ENCODE peak calls at places on chromosome 21, in nine cellular contexts. One of them, this sample, is unnamed.

GRCh38 chr21:46189213-46189958 is 5.1 kb upstream of the SPATC1L start:
- DNase-seq in stimulated activated CD8-positive, alpha-beta memory T cell treated with anti-CD3 and anti-CD28 coated beads, Interleukin-2, amount 100 ng/mL, for 1 hour: no peak
- DNase-seq in RCC 7860: no peak
- DNase-seq in NCI-H1092 treated with DMSO at 0.1 percent for 48 hours: no peak
- DNase-seq in small intestine: no peak
- DNase-seq in stimulated activated CD4-positive, alpha-beta T cell treated with anti-CD3 and anti-CD28 coated beads, Interleukin-4, amount 100 ng/mL, for 48 hours: no peak
- DNase-seq in HAP-1: no peak
- DNase-seq in GM10248: no peak
- DNase-seq in NCI-H774: no peak
- DNase-seq in this sample: no peak

GRCh38 chr21:45990741-45991605 is 9.4 kb downstream of the COL6A1 start:
- DNase-seq in stimulated activated CD8-positive, alpha-beta memory T cell treated with anti-CD3 and anti-CD28 coated beads, Interleukin-2, amount 100 ng/mL, for 1 hour: no peak
- DNase-seq in RCC 7860: no peak
- DNase-seq in NCI-H1092 treated with DMSO at 0.1 percent for 48 hours: no peak
- DNase-seq in small intestine: no peak
- DNase-seq in stimulated activated CD4-positive, alpha-beta T cell treated with anti-CD3 and anti-CD28 coated beads, Interleukin-4, amount 100 ng/mL, for 48 hours: no peak
- DNase-seq in HAP-1: no peak
- DNase-seq in GM10248: no peak
- DNase-seq in NCI-H774: no peak
- DNase-seq in this sample: no peak

GRCh38 chr21:16811011-16811410 is 701.8 kb upstream of the CXADR start:
- DNase-seq in stimulated activated CD8-positive, alpha-beta memory T cell treated with anti-CD3 and anti-CD28 coated beads, Interleukin-2, amount 100 ng/mL, for 1 hour: no peak
- DNase-seq in RCC 7860: no peak
- DNase-seq in NCI-H1092 treated with DMSO at 0.1 percent for 48 hours: no peak
- DNase-seq in small intestine: no peak
- DNase-seq in stimulated activated CD4-positive, alpha-beta T cell treated with anti-CD3 and anti-CD28 coated beads, Interleukin-4, amount 100 ng/mL, for 48 hours: no peak
- DNase-seq in HAP-1: no peak
- DNase-seq in GM10248: no peak
- DNase-seq in NCI-H774: no peak
- DNase-seq in this sample: no peak

GRCh38 chr21:29477941-29478340 is 179.2 kb downstream of the BACH1 start:
- DNase-seq in stimulated activated CD8-positive, alpha-beta memory T cell treated with anti-CD3 and anti-CD28 coated beads, Interleukin-2, amount 100 ng/mL, for 1 hour: no peak
- DNase-seq in RCC 7860: peak; percentile 81
- DNase-seq in NCI-H1092 treated with DMSO at 0.1 percent for 48 hours: no peak
- DNase-seq in small intestine: no peak
- DNase-seq in stimulated activated CD4-positive, alpha-beta T cell treated with anti-CD3 and anti-CD28 coated beads, Interleukin-4, amount 100 ng/mL, for 48 hours: no peak
- DNase-seq in HAP-1: no peak
- DNase-seq in GM10248: no peak
- DNase-seq in NCI-H774: no peak
- DNase-seq in this sample: no peak

GRCh38 chr21:45355573-45355972 is 49.4 kb upstream of the COL18A1 start:
- DNase-seq in stimulated activated CD8-positive, alpha-beta memory T cell treated with anti-CD3 and anti-CD28 coated beads, Interleukin-2, amount 100 ng/mL, for 1 hour: no peak
- DNase-seq in RCC 7860: no peak
- DNase-seq in NCI-H1092 treated with DMSO at 0.1 percent for 48 hours: no peak
- DNase-seq in small intestine: no peak
- DNase-seq in stimulated activated CD4-positive, alpha-beta T cell treated with anti-CD3 and anti-CD28 coated beads, Interleukin-4, amount 100 ng/mL, for 48 hours: no peak
- DNase-seq in HAP-1: no peak
- DNase-seq in GM10248: no peak
- DNase-seq in NCI-H774: no peak
- DNase-seq in this sample: no peak

GRCh38 chr21:17613242-17613676 is 558 bp upstream of the BTG3 start:
- DNase-seq in stimulated activated CD8-positive, alpha-beta memory T cell treated with anti-CD3 and anti-CD28 coated beads, Interleukin-2, amount 100 ng/mL, for 1 hour: no peak
- DNase-seq in RCC 7860: no peak
- DNase-seq in NCI-H1092 treated with DMSO at 0.1 percent for 48 hours: peak; percentile 21
- DNase-seq in small intestine: peak; percentile 18
- DNase-seq in stimulated activated CD4-positive, alpha-beta T cell treated with anti-CD3 and anti-CD28 coated beads, Interleukin-4, amount 100 ng/mL, for 48 hours: peak; percentile 6
- DNase-seq in HAP-1: no peak
- DNase-seq in GM10248: peak; percentile 38
- DNase-seq in NCI-H774: no peak
- DNase-seq in this sample: no peak

GRCh38 chr21:42636535-42636914 is 16.9 kb upstream of the PDE9A start:
- DNase-seq in stimulated activated CD8-positive, alpha-beta memory T cell treated with anti-CD3 and anti-CD28 coated beads, Interleukin-2, amount 100 ng/mL, for 1 hour: no peak
- DNase-seq in RCC 7860: no peak
- DNase-seq in NCI-H1092 treated with DMSO at 0.1 percent for 48 hours: no peak
- DNase-seq in small intestine: no peak
- DNase-seq in stimulated activated CD4-positive, alpha-beta T cell treated with anti-CD3 and anti-CD28 coated beads, Interleukin-4, amount 100 ng/mL, for 48 hours: no peak
- DNase-seq in HAP-1: no peak
- DNase-seq in GM10248: no peak
- DNase-seq in NCI-H774: no peak
- DNase-seq in this sample: no peak

GRCh38 chr21:40516336-40516735 is 330.6 kb downstream of the DSCAM start:
- DNase-seq in stimulated activated CD8-positive, alpha-beta memory T cell treated with anti-CD3 and anti-CD28 coated beads, Interleukin-2, amount 100 ng/mL, for 1 hour: no peak
- DNase-seq in RCC 7860: no peak
- DNase-seq in NCI-H1092 treated with DMSO at 0.1 percent for 48 hours: no peak
- DNase-seq in small intestine: no peak
- DNase-seq in stimulated activated CD4-positive, alpha-beta T cell treated with anti-CD3 and anti-CD28 coated beads, Interleukin-4, amount 100 ng/mL, for 48 hours: no peak
- DNase-seq in HAP-1: no peak
- DNase-seq in GM10248: no peak
- DNase-seq in NCI-H774: no peak
- DNase-seq in this sample: no peak

GRCh38 chr21:27024316-27024715 is 57.4 kb upstream of the ADAMTS5 start:
- DNase-seq in stimulated activated CD8-positive, alpha-beta memory T cell treated with anti-CD3 and anti-CD28 coated beads, Interleukin-2, amount 100 ng/mL, for 1 hour: no peak
- DNase-seq in RCC 7860: no peak
- DNase-seq in NCI-H1092 treated with DMSO at 0.1 percent for 48 hours: no peak
- DNase-seq in small intestine: no peak
- DNase-seq in stimulated activated CD4-positive, alpha-beta T cell treated with anti-CD3 and anti-CD28 coated beads, Interleukin-4, amount 100 ng/mL, for 48 hours: no peak
- DNase-seq in HAP-1: no peak
- DNase-seq in GM10248: no peak
- DNase-seq in NCI-H774: no peak
- DNase-seq in this sample: no peak

GRCh38 chr21:45531393-45532215 is 10.6 kb downstream of the SLC19A1 start:
- DNase-seq in stimulated activated CD8-positive, alpha-beta memory T cell treated with anti-CD3 and anti-CD28 coated beads, Interleukin-2, amount 100 ng/mL, for 1 hour: no peak
- DNase-seq in RCC 7860: no peak
- DNase-seq in NCI-H1092 treated with DMSO at 0.1 percent for 48 hours: no peak
- DNase-seq in small intestine: no peak
- DNase-seq in stimulated activated CD4-positive, alpha-beta T cell treated with anti-CD3 and anti-CD28 coated beads, Interleukin-4, amount 100 ng/mL, for 48 hours: no peak
- DNase-seq in HAP-1: no peak
- DNase-seq in GM10248: no peak
- DNase-seq in NCI-H774: no peak
- DNase-seq in this sample: no peak

GRCh38 chr21:42411197-42411869 is 7.6 kb downstream of the UBASH3A start:
- DNase-seq in stimulated activated CD8-positive, alpha-beta memory T cell treated with anti-CD3 and anti-CD28 coated beads, Interleukin-2, amount 100 ng/mL, for 1 hour: no peak
- DNase-seq in RCC 7860: no peak
- DNase-seq in NCI-H1092 treated with DMSO at 0.1 percent for 48 hours: peak; percentile 15
- DNase-seq in small intestine: no peak
- DNase-seq in stimulated activated CD4-positive, alpha-beta T cell treated with anti-CD3 and anti-CD28 coated beads, Interleukin-4, amount 100 ng/mL, for 48 hours: no peak
- DNase-seq in HAP-1: peak; percentile 18
- DNase-seq in GM10248: no peak
- DNase-seq in NCI-H774: no peak
- DNase-seq in this sample: peak; percentile 64

GRCh38 chr21:29215709-29216108 is 83.0 kb upstream of the BACH1 start:
- DNase-seq in stimulated activated CD8-positive, alpha-beta memory T cell treated with anti-CD3 and anti-CD28 coated beads, Interleukin-2, amount 100 ng/mL, for 1 hour: no peak
- DNase-seq in RCC 7860: no peak
- DNase-seq in NCI-H1092 treated with DMSO at 0.1 percent for 48 hours: no peak
- DNase-seq in small intestine: peak; percentile 19
- DNase-seq in stimulated activated CD4-positive, alpha-beta T cell treated with anti-CD3 and anti-CD28 coated beads, Interleukin-4, amount 100 ng/mL, for 48 hours: no peak
- DNase-seq in HAP-1: no peak
- DNase-seq in GM10248: no peak
- DNase-seq in NCI-H774: no peak
- DNase-seq in this sample: no peak

GRCh38 chr21:42595281-42596187 is 57.9 kb upstream of the PDE9A start:
- DNase-seq in stimulated activated CD8-positive, alpha-beta memory T cell treated with anti-CD3 and anti-CD28 coated beads, Interleukin-2, amount 100 ng/mL, for 1 hour: no peak
- DNase-seq in RCC 7860: no peak
- DNase-seq in NCI-H1092 treated with DMSO at 0.1 percent for 48 hours: no peak
- DNase-seq in small intestine: no peak
- DNase-seq in stimulated activated CD4-positive, alpha-beta T cell treated with anti-CD3 and anti-CD28 coated beads, Interleukin-4, amount 100 ng/mL, for 48 hours: no peak
- DNase-seq in HAP-1: no peak
- DNase-seq in GM10248: no peak
- DNase-seq in NCI-H774: no peak
- DNase-seq in this sample: no peak

GRCh38 chr21:38992737-38993136 is 187.0 kb downstream of the ETS2 start:
- DNase-seq in stimulated activated CD8-positive, alpha-beta memory T cell treated with anti-CD3 and anti-CD28 coated beads, Interleukin-2, amount 100 ng/mL, for 1 hour: no peak
- DNase-seq in RCC 7860: no peak
- DNase-seq in NCI-H1092 treated with DMSO at 0.1 percent for 48 hours: no peak
- DNase-seq in small intestine: no peak
- DNase-seq in stimulated activated CD4-positive, alpha-beta T cell treated with anti-CD3 and anti-CD28 coated beads, Interleukin-4, amount 100 ng/mL, for 48 hours: no peak
- DNase-seq in HAP-1: no peak
- DNase-seq in GM10248: no peak
- DNase-seq in NCI-H774: no peak
- DNase-seq in this sample: no peak

GRCh38 chr21:20649231-20649630 is 349.0 kb upstream of the NCAM2 start:
- DNase-seq in stimulated activated CD8-positive, alpha-beta memory T cell treated with anti-CD3 and anti-CD28 coated beads, Interleukin-2, amount 100 ng/mL, for 1 hour: no peak
- DNase-seq in RCC 7860: no peak
- DNase-seq in NCI-H1092 treated with DMSO at 0.1 percent for 48 hours: no peak
- DNase-seq in small intestine: no peak
- DNase-seq in stimulated activated CD4-positive, alpha-beta T cell treated with anti-CD3 and anti-CD28 coated beads, Interleukin-4, amount 100 ng/mL, for 48 hours: no peak
- DNase-seq in HAP-1: no peak
- DNase-seq in GM10248: no peak
- DNase-seq in NCI-H774: no peak
- DNase-seq in this sample: no peak

GRCh38 chr21:38959686-38960049 is 153.9 kb downstream of the ETS2 start:
- DNase-seq in stimulated activated CD8-positive, alpha-beta memory T cell treated with anti-CD3 and anti-CD28 coated beads, Interleukin-2, amount 100 ng/mL, for 1 hour: no peak
- DNase-seq in RCC 7860: peak; percentile 7
- DNase-seq in NCI-H1092 treated with DMSO at 0.1 percent for 48 hours: no peak
- DNase-seq in small intestine: no peak
- DNase-seq in stimulated activated CD4-positive, alpha-beta T cell treated with anti-CD3 and anti-CD28 coated beads, Interleukin-4, amount 100 ng/mL, for 48 hours: no peak
- DNase-seq in HAP-1: no peak
- DNase-seq in GM10248: no peak
- DNase-seq in NCI-H774: no peak
- DNase-seq in this sample: no peak

GRCh38 chr21:25334046-25334730 is 273.1 kb downstream of the MRPL39 start:
- DNase-seq in stimulated activated CD8-positive, alpha-beta memory T cell treated with anti-CD3 and anti-CD28 coated beads, Interleukin-2, amount 100 ng/mL, for 1 hour: no peak
- DNase-seq in RCC 7860: peak; percentile 49
- DNase-seq in NCI-H1092 treated with DMSO at 0.1 percent for 48 hours: no peak
- DNase-seq in small intestine: no peak
- DNase-seq in stimulated activated CD4-positive, alpha-beta T cell treated with anti-CD3 and anti-CD28 coated beads, Interleukin-4, amount 100 ng/mL, for 48 hours: no peak
- DNase-seq in HAP-1: no peak
- DNase-seq in GM10248: no peak
- DNase-seq in NCI-H774: no peak
- DNase-seq in this sample: no peak

GRCh38 chr21:23725576-23725975 is 1881.7 kb downstream of the MRPL39 start:
- DNase-seq in stimulated activated CD8-positive, alpha-beta memory T cell treated with anti-CD3 and anti-CD28 coated beads, Interleukin-2, amount 100 ng/mL, for 1 hour: no peak
- DNase-seq in RCC 7860: no peak
- DNase-seq in NCI-H1092 treated with DMSO at 0.1 percent for 48 hours: no peak
- DNase-seq in small intestine: no peak
- DNase-seq in stimulated activated CD4-positive, alpha-beta T cell treated with anti-CD3 and anti-CD28 coated beads, Interleukin-4, amount 100 ng/mL, for 48 hours: no peak
- DNase-seq in HAP-1: peak; percentile 20
- DNase-seq in GM10248: no peak
- DNase-seq in NCI-H774: no peak
- DNase-seq in this sample: no peak

GRCh38 chr21:42769183-42769819 is 110.0 kb downstream of the WDR4 start:
- DNase-seq in stimulated activated CD8-positive, alpha-beta memory T cell treated with anti-CD3 and anti-CD28 coated beads, Interleukin-2, amount 100 ng/mL, for 1 hour: no peak
- DNase-seq in RCC 7860: no peak
- DNase-seq in NCI-H1092 treated with DMSO at 0.1 percent for 48 hours: no peak
- DNase-seq in small intestine: no peak
- DNase-seq in stimulated activated CD4-positive, alpha-beta T cell treated with anti-CD3 and anti-CD28 coated beads, Interleukin-4, amount 100 ng/mL, for 48 hours: no peak
- DNase-seq in HAP-1: no peak
- DNase-seq in GM10248: no peak
- DNase-seq in NCI-H774: no peak
- DNase-seq in this sample: no peak

GRCh38 chr21:26098758-26099157 is 71.8 kb downstream of the APP start:
- DNase-seq in stimulated activated CD8-positive, alpha-beta memory T cell treated with anti-CD3 and anti-CD28 coated beads, Interleukin-2, amount 100 ng/mL, for 1 hour: no peak
- DNase-seq in RCC 7860: no peak
- DNase-seq in NCI-H1092 treated with DMSO at 0.1 percent for 48 hours: no peak
- DNase-seq in small intestine: no peak
- DNase-seq in stimulated activated CD4-positive, alpha-beta T cell treated with anti-CD3 and anti-CD28 coated beads, Interleukin-4, amount 100 ng/mL, for 48 hours: no peak
- DNase-seq in HAP-1: no peak
- DNase-seq in GM10248: no peak
- DNase-seq in NCI-H774: no peak
- DNase-seq in this sample: no peak

GRCh38 chr21:36839123-36839522 is 127.3 kb downstream of the HLCS start:
- DNase-seq in stimulated activated CD8-positive, alpha-beta memory T cell treated with anti-CD3 and anti-CD28 coated beads, Interleukin-2, amount 100 ng/mL, for 1 hour: no peak
- DNase-seq in RCC 7860: no peak
- DNase-seq in NCI-H1092 treated with DMSO at 0.1 percent for 48 hours: peak; percentile 26
- DNase-seq in small intestine: no peak
- DNase-seq in stimulated activated CD4-positive, alpha-beta T cell treated with anti-CD3 and anti-CD28 coated beads, Interleukin-4, amount 100 ng/mL, for 48 hours: no peak
- DNase-seq in HAP-1: no peak
- DNase-seq in GM10248: no peak
- DNase-seq in NCI-H774: peak; percentile 68
- DNase-seq in this sample: no peak

GRCh38 chr21:38241029-38241740 is 15.6 kb upstream of the KCNJ15 start:
- DNase-seq in stimulated activated CD8-positive, alpha-beta memory T cell treated with anti-CD3 and anti-CD28 coated beads, Interleukin-2, amount 100 ng/mL, for 1 hour: no peak
- DNase-seq in RCC 7860: peak; percentile 43
- DNase-seq in NCI-H1092 treated with DMSO at 0.1 percent for 48 hours: no peak
- DNase-seq in small intestine: no peak
- DNase-seq in stimulated activated CD4-positive, alpha-beta T cell treated with anti-CD3 and anti-CD28 coated beads, Interleukin-4, amount 100 ng/mL, for 48 hours: no peak
- DNase-seq in HAP-1: no peak
- DNase-seq in GM10248: no peak
- DNase-seq in NCI-H774: no peak
- DNase-seq in this sample: no peak

GRCh38 chr21:37866027-37866426 is 50.2 kb downstream of the KCNJ6 start:
- DNase-seq in stimulated activated CD8-positive, alpha-beta memory T cell treated with anti-CD3 and anti-CD28 coated beads, Interleukin-2, amount 100 ng/mL, for 1 hour: no peak
- DNase-seq in RCC 7860: peak; percentile 44
- DNase-seq in NCI-H1092 treated with DMSO at 0.1 percent for 48 hours: no peak
- DNase-seq in small intestine: no peak
- DNase-seq in stimulated activated CD4-positive, alpha-beta T cell treated with anti-CD3 and anti-CD28 coated beads, Interleukin-4, amount 100 ng/mL, for 48 hours: no peak
- DNase-seq in HAP-1: no peak
- DNase-seq in GM10248: no peak
- DNase-seq in NCI-H774: no peak
- DNase-seq in this sample: no peak

GRCh38 chr21:16081304-16081703 is 351.5 kb downstream of the USP25 start:
- DNase-seq in stimulated activated CD8-positive, alpha-beta memory T cell treated with anti-CD3 and anti-CD28 coated beads, Interleukin-2, amount 100 ng/mL, for 1 hour: no peak
- DNase-seq in RCC 7860: no peak
- DNase-seq in NCI-H1092 treated with DMSO at 0.1 percent for 48 hours: no peak
- DNase-seq in small intestine: no peak
- DNase-seq in stimulated activated CD4-positive, alpha-beta T cell treated with anti-CD3 and anti-CD28 coated beads, Interleukin-4, amount 100 ng/mL, for 48 hours: no peak
- DNase-seq in HAP-1: no peak
- DNase-seq in GM10248: no peak
- DNase-seq in NCI-H774: no peak
- DNase-seq in this sample: no peak

GRCh38 chr21:42518216-42518615 is 4.6 kb downstream of the SLC37A1 start:
- DNase-seq in stimulated activated CD8-positive, alpha-beta memory T cell treated with anti-CD3 and anti-CD28 coated beads, Interleukin-2, amount 100 ng/mL, for 1 hour: no peak
- DNase-seq in RCC 7860: peak; percentile 93
- DNase-seq in NCI-H1092 treated with DMSO at 0.1 percent for 48 hours: no peak
- DNase-seq in small intestine: no peak
- DNase-seq in stimulated activated CD4-positive, alpha-beta T cell treated with anti-CD3 and anti-CD28 coated beads, Interleukin-4, amount 100 ng/mL, for 48 hours: no peak
- DNase-seq in HAP-1: no peak
- DNase-seq in GM10248: no peak
- DNase-seq in NCI-H774: no peak
- DNase-seq in this sample: no peak

GRCh38 chr21:41361786-41362604 is at the start of gene MX2:
- DNase-seq in stimulated activated CD8-positive, alpha-beta memory T cell treated with anti-CD3 and anti-CD28 coated beads, Interleukin-2, amount 100 ng/mL, for 1 hour: peak; percentile 71
- DNase-seq in RCC 7860: peak; percentile 35
- DNase-seq in NCI-H1092 treated with DMSO at 0.1 percent for 48 hours: no peak
- DNase-seq in small intestine: peak; percentile 90
- DNase-seq in stimulated activated CD4-positive, alpha-beta T cell treated with anti-CD3 and anti-CD28 coated beads, Interleukin-4, amount 100 ng/mL, for 48 hours: peak; percentile 53
- DNase-seq in HAP-1: no peak
- DNase-seq in GM10248: peak; percentile 75
- DNase-seq in NCI-H774: peak; percentile 21
- DNase-seq in this sample: no peak

GRCh38 chr21:16420086-16420724 is 690.4 kb downstream of the USP25 start:
- DNase-seq in stimulated activated CD8-positive, alpha-beta memory T cell treated with anti-CD3 and anti-CD28 coated beads, Interleukin-2, amount 100 ng/mL, for 1 hour: no peak
- DNase-seq in RCC 7860: no peak
- DNase-seq in NCI-H1092 treated with DMSO at 0.1 percent for 48 hours: peak; percentile 87
- DNase-seq in small intestine: no peak
- DNase-seq in stimulated activated CD4-positive, alpha-beta T cell treated with anti-CD3 and anti-CD28 coated beads, Interleukin-4, amount 100 ng/mL, for 48 hours: no peak
- DNase-seq in HAP-1: peak; percentile 70
- DNase-seq in GM10248: no peak
- DNase-seq in NCI-H774: peak; percentile 63
- DNase-seq in this sample: no peak

GRCh38 chr21:45539046-45539795 is 3.0 kb downstream of the SLC19A1 start:
- DNase-seq in stimulated activated CD8-positive, alpha-beta memory T cell treated with anti-CD3 and anti-CD28 coated beads, Interleukin-2, amount 100 ng/mL, for 1 hour: no peak
- DNase-seq in RCC 7860: no peak
- DNase-seq in NCI-H1092 treated with DMSO at 0.1 percent for 48 hours: no peak
- DNase-seq in small intestine: peak; percentile 76
- DNase-seq in stimulated activated CD4-positive, alpha-beta T cell treated with anti-CD3 and anti-CD28 coated beads, Interleukin-4, amount 100 ng/mL, for 48 hours: no peak
- DNase-seq in HAP-1: no peak
- DNase-seq in GM10248: no peak
- DNase-seq in NCI-H774: no peak
- DNase-seq in this sample: no peak

GRCh38 chr21:29163381-29164115 is 33.1 kb downstream of the MAP3K7CL start:
- DNase-seq in stimulated activated CD8-positive, alpha-beta memory T cell treated with anti-CD3 and anti-CD28 coated beads, Interleukin-2, amount 100 ng/mL, for 1 hour: no peak
- DNase-seq in RCC 7860: no peak
- DNase-seq in NCI-H1092 treated with DMSO at 0.1 percent for 48 hours: no peak
- DNase-seq in small intestine: no peak
- DNase-seq in stimulated activated CD4-positive, alpha-beta T cell treated with anti-CD3 and anti-CD28 coated beads, Interleukin-4, amount 100 ng/mL, for 48 hours: no peak
- DNase-seq in HAP-1: no peak
- DNase-seq in GM10248: no peak
- DNase-seq in NCI-H774: no peak
- DNase-seq in this sample: no peak

GRCh38 chr21:36759348-36760083 is 60.6 kb downstream of the SIM2 start:
- DNase-seq in stimulated activated CD8-positive, alpha-beta memory T cell treated with anti-CD3 and anti-CD28 coated beads, Interleukin-2, amount 100 ng/mL, for 1 hour: no peak
- DNase-seq in RCC 7860: no peak
- DNase-seq in NCI-H1092 treated with DMSO at 0.1 percent for 48 hours: no peak
- DNase-seq in small intestine: no peak
- DNase-seq in stimulated activated CD4-positive, alpha-beta T cell treated with anti-CD3 and anti-CD28 coated beads, Interleukin-4, amount 100 ng/mL, for 48 hours: no peak
- DNase-seq in HAP-1: no peak
- DNase-seq in GM10248: no peak
- DNase-seq in NCI-H774: no peak
- DNase-seq in this sample: no peak

GRCh38 chr21:34158866-34159616 is 85.7 kb downstream of the MRPS6 start:
- DNase-seq in stimulated activated CD8-positive, alpha-beta memory T cell treated with anti-CD3 and anti-CD28 coated beads, Interleukin-2, amount 100 ng/mL, for 1 hour: no peak
- DNase-seq in RCC 7860: no peak
- DNase-seq in NCI-H1092 treated with DMSO at 0.1 percent for 48 hours: no peak
- DNase-seq in small intestine: no peak
- DNase-seq in stimulated activated CD4-positive, alpha-beta T cell treated with anti-CD3 and anti-CD28 coated beads, Interleukin-4, amount 100 ng/mL, for 48 hours: no peak
- DNase-seq in HAP-1: no peak
- DNase-seq in GM10248: no peak
- DNase-seq in NCI-H774: no peak
- DNase-seq in this sample: no peak